ENCODE peak calls at places on chromosome 2, in nine cellular contexts. One of them, this sample, is unnamed.

GRCh38 chr2:36318547-36318946 is 37.0 kb upstream of the CRIM1 start:
- DNase-seq in activated T-cell treated with anti-CD3 and anti-CD28 coated beads, Interleukin-2, amount 50 U/mL, for 48 hours: no peak
- DNase-seq in HEK293T: no peak
- DNase-seq in brain microvascular endothelial cell: no peak
- DNase-seq in spleen: no peak
- DNase-seq in left cardiac atrium: no peak
- DNase-seq in germinal center: no peak
- DNase-seq in fibroblast of pulmonary artery: peak
- DNase-seq in BJ: no peak
- DNase-seq in this sample: no peak

GRCh38 chr2:23711979-23712755 is 214.8 kb downstream of the ATAD2B start:
- DNase-seq in activated T-cell treated with anti-CD3 and anti-CD28 coated beads, Interleukin-2, amount 50 U/mL, for 48 hours: no peak
- DNase-seq in HEK293T: no peak
- DNase-seq in brain microvascular endothelial cell: peak
- DNase-seq in spleen: no peak
- DNase-seq in left cardiac atrium: no peak
- DNase-seq in germinal center: no peak
- DNase-seq in fibroblast of pulmonary artery: peak
- DNase-seq in BJ: peak
- DNase-seq in this sample: peak

GRCh38 chr2:2848621-2849443 is 517.8 kb upstream of the MYT1L start:
- DNase-seq in activated T-cell treated with anti-CD3 and anti-CD28 coated beads, Interleukin-2, amount 50 U/mL, for 48 hours: no peak
- DNase-seq in HEK293T: no peak
- DNase-seq in brain microvascular endothelial cell: no peak
- DNase-seq in spleen: peak
- DNase-seq in left cardiac atrium: no peak
- DNase-seq in germinal center: no peak
- DNase-seq in fibroblast of pulmonary artery: no peak
- DNase-seq in BJ: no peak
- DNase-seq in this sample: no peak

GRCh38 chr2:200270732-200271131 is 35.8 kb upstream of the SPATS2L start:
- DNase-seq in activated T-cell treated with anti-CD3 and anti-CD28 coated beads, Interleukin-2, amount 50 U/mL, for 48 hours: no peak
- DNase-seq in HEK293T: no peak
- DNase-seq in brain microvascular endothelial cell: no peak
- DNase-seq in spleen: no peak
- DNase-seq in left cardiac atrium: no peak
- DNase-seq in germinal center: no peak
- DNase-seq in fibroblast of pulmonary artery: no peak
- DNase-seq in BJ: no peak
- DNase-seq in this sample: no peak

GRCh38 chr2:212173771-212174510 is 364.7 kb downstream of the ERBB4 start:
- DNase-seq in activated T-cell treated with anti-CD3 and anti-CD28 coated beads, Interleukin-2, amount 50 U/mL, for 48 hours: no peak
- DNase-seq in HEK293T: no peak
- DNase-seq in brain microvascular endothelial cell: peak
- DNase-seq in spleen: no peak
- DNase-seq in left cardiac atrium: no peak
- DNase-seq in germinal center: no peak
- DNase-seq in fibroblast of pulmonary artery: no peak
- DNase-seq in BJ: no peak
- DNase-seq in this sample: no peak

GRCh38 chr2:240465765-240466578 is 30.5 kb downstream of the GPC1 start:
- DNase-seq in activated T-cell treated with anti-CD3 and anti-CD28 coated beads, Interleukin-2, amount 50 U/mL, for 48 hours: no peak
- DNase-seq in HEK293T: no peak
- DNase-seq in brain microvascular endothelial cell: no peak
- DNase-seq in spleen: peak
- DNase-seq in left cardiac atrium: peak
- DNase-seq in germinal center: no peak
- DNase-seq in fibroblast of pulmonary artery: no peak
- DNase-seq in BJ: no peak
- DNase-seq in this sample: no peak

GRCh38 chr2:137187258-137187657 is 421.9 kb downstream of the THSD7B start:
- DNase-seq in activated T-cell treated with anti-CD3 and anti-CD28 coated beads, Interleukin-2, amount 50 U/mL, for 48 hours: no peak
- DNase-seq in HEK293T: no peak
- DNase-seq in brain microvascular endothelial cell: no peak
- DNase-seq in spleen: no peak
- DNase-seq in left cardiac atrium: no peak
- DNase-seq in germinal center: no peak
- DNase-seq in fibroblast of pulmonary artery: no peak
- DNase-seq in BJ: no peak
- DNase-seq in this sample: no peak

GRCh38 chr2:197461073-197461472 is 7.7 kb downstream of the COQ10B start:
- DNase-seq in activated T-cell treated with anti-CD3 and anti-CD28 coated beads, Interleukin-2, amount 50 U/mL, for 48 hours: no peak
- DNase-seq in HEK293T: no peak
- DNase-seq in brain microvascular endothelial cell: no peak
- DNase-seq in spleen: no peak
- DNase-seq in left cardiac atrium: no peak
- DNase-seq in germinal center: no peak
- DNase-seq in fibroblast of pulmonary artery: no peak
- DNase-seq in BJ: no peak
- DNase-seq in this sample: peak

GRCh38 chr2:152468832-152469692 is 134.1 kb downstream of the FMNL2 start:
- DNase-seq in activated T-cell treated with anti-CD3 and anti-CD28 coated beads, Interleukin-2, amount 50 U/mL, for 48 hours: no peak
- DNase-seq in HEK293T: no peak
- DNase-seq in brain microvascular endothelial cell: peak
- DNase-seq in spleen: no peak
- DNase-seq in left cardiac atrium: no peak
- DNase-seq in germinal center: no peak
- DNase-seq in fibroblast of pulmonary artery: peak
- DNase-seq in BJ: no peak
- DNase-seq in this sample: peak

GRCh38 chr2:69138793-69139510 is 126.0 kb downstream of the ANTXR1 start:
- DNase-seq in activated T-cell treated with anti-CD3 and anti-CD28 coated beads, Interleukin-2, amount 50 U/mL, for 48 hours: no peak
- DNase-seq in HEK293T: no peak
- DNase-seq in brain microvascular endothelial cell: peak
- DNase-seq in spleen: no peak
- DNase-seq in left cardiac atrium: peak
- DNase-seq in germinal center: no peak
- DNase-seq in fibroblast of pulmonary artery: peak
- DNase-seq in BJ: peak
- DNase-seq in this sample: peak

GRCh38 chr2:105081006-105081701 is 43.3 kb downstream of the MRPS9 start:
- DNase-seq in activated T-cell treated with anti-CD3 and anti-CD28 coated beads, Interleukin-2, amount 50 U/mL, for 48 hours: no peak
- DNase-seq in HEK293T: peak
- DNase-seq in brain microvascular endothelial cell: peak
- DNase-seq in spleen: no peak
- DNase-seq in left cardiac atrium: no peak
- DNase-seq in germinal center: no peak
- DNase-seq in fibroblast of pulmonary artery: peak
- DNase-seq in BJ: no peak
- DNase-seq in this sample: peak

GRCh38 chr2:190180313-190181065 is 118.0 kb upstream of the MSTN start:
- DNase-seq in activated T-cell treated with anti-CD3 and anti-CD28 coated beads, Interleukin-2, amount 50 U/mL, for 48 hours: peak
- DNase-seq in HEK293T: peak
- DNase-seq in brain microvascular endothelial cell: no peak
- DNase-seq in spleen: peak
- DNase-seq in left cardiac atrium: peak
- DNase-seq in germinal center: peak
- DNase-seq in fibroblast of pulmonary artery: no peak
- DNase-seq in BJ: no peak
- DNase-seq in this sample: peak

GRCh38 chr2:215841175-215841816 is 172.1 kb downstream of the MREG start:
- DNase-seq in activated T-cell treated with anti-CD3 and anti-CD28 coated beads, Interleukin-2, amount 50 U/mL, for 48 hours: no peak
- DNase-seq in HEK293T: no peak
- DNase-seq in brain microvascular endothelial cell: no peak
- DNase-seq in spleen: peak
- DNase-seq in left cardiac atrium: no peak
- DNase-seq in germinal center: no peak
- DNase-seq in fibroblast of pulmonary artery: no peak
- DNase-seq in BJ: no peak
- DNase-seq in this sample: no peak

GRCh38 chr2:20609349-20609994 is 41.4 kb downstream of the HS1BP3 start:
- DNase-seq in activated T-cell treated with anti-CD3 and anti-CD28 coated beads, Interleukin-2, amount 50 U/mL, for 48 hours: no peak
- DNase-seq in HEK293T: no peak
- DNase-seq in brain microvascular endothelial cell: peak
- DNase-seq in spleen: no peak
- DNase-seq in left cardiac atrium: peak
- DNase-seq in germinal center: no peak
- DNase-seq in fibroblast of pulmonary artery: peak
- DNase-seq in BJ: no peak
- DNase-seq in this sample: peak

GRCh38 chr2:239476029-239476756 is 75.4 kb upstream of the HDAC4 start:
- DNase-seq in activated T-cell treated with anti-CD3 and anti-CD28 coated beads, Interleukin-2, amount 50 U/mL, for 48 hours: no peak
- DNase-seq in HEK293T: no peak
- DNase-seq in brain microvascular endothelial cell: no peak
- DNase-seq in spleen: peak
- DNase-seq in left cardiac atrium: peak
- DNase-seq in germinal center: no peak
- DNase-seq in fibroblast of pulmonary artery: no peak
- DNase-seq in BJ: no peak
- DNase-seq in this sample: no peak

GRCh38 chr2:39881494-39881893 is 102.4 kb upstream of the THUMPD2 start:
- DNase-seq in activated T-cell treated with anti-CD3 and anti-CD28 coated beads, Interleukin-2, amount 50 U/mL, for 48 hours: no peak
- DNase-seq in HEK293T: no peak
- DNase-seq in brain microvascular endothelial cell: no peak
- DNase-seq in spleen: no peak
- DNase-seq in left cardiac atrium: no peak
- DNase-seq in germinal center: no peak
- DNase-seq in fibroblast of pulmonary artery: no peak
- DNase-seq in BJ: no peak
- DNase-seq in this sample: peak

GRCh38 chr2:8627019-8627691 is 54.7 kb upstream of the ID2 start:
- DNase-seq in activated T-cell treated with anti-CD3 and anti-CD28 coated beads, Interleukin-2, amount 50 U/mL, for 48 hours: no peak
- DNase-seq in HEK293T: no peak
- DNase-seq in brain microvascular endothelial cell: no peak
- DNase-seq in spleen: no peak
- DNase-seq in left cardiac atrium: no peak
- DNase-seq in germinal center: no peak
- DNase-seq in fibroblast of pulmonary artery: no peak
- DNase-seq in BJ: no peak
- DNase-seq in this sample: peak

GRCh38 chr2:109690822-109691541 is 76.8 kb downstream of the SOWAHC start:
- DNase-seq in activated T-cell treated with anti-CD3 and anti-CD28 coated beads, Interleukin-2, amount 50 U/mL, for 48 hours: no peak
- DNase-seq in HEK293T: no peak
- DNase-seq in brain microvascular endothelial cell: no peak
- DNase-seq in spleen: no peak
- DNase-seq in left cardiac atrium: peak
- DNase-seq in germinal center: no peak
- DNase-seq in fibroblast of pulmonary artery: no peak
- DNase-seq in BJ: no peak
- DNase-seq in this sample: peak

GRCh38 chr2:47688561-47688960 is 94.4 kb upstream of the MSH6 start:
- DNase-seq in activated T-cell treated with anti-CD3 and anti-CD28 coated beads, Interleukin-2, amount 50 U/mL, for 48 hours: no peak
- DNase-seq in HEK293T: no peak
- DNase-seq in brain microvascular endothelial cell: peak
- DNase-seq in spleen: no peak
- DNase-seq in left cardiac atrium: no peak
- DNase-seq in germinal center: no peak
- DNase-seq in fibroblast of pulmonary artery: no peak
- DNase-seq in BJ: no peak
- DNase-seq in this sample: no peak

GRCh38 chr2:106172649-106173048 is 21.5 kb downstream of the UXS1 start:
- DNase-seq in activated T-cell treated with anti-CD3 and anti-CD28 coated beads, Interleukin-2, amount 50 U/mL, for 48 hours: no peak
- DNase-seq in HEK293T: no peak
- DNase-seq in brain microvascular endothelial cell: no peak
- DNase-seq in spleen: no peak
- DNase-seq in left cardiac atrium: no peak
- DNase-seq in germinal center: no peak
- DNase-seq in fibroblast of pulmonary artery: no peak
- DNase-seq in BJ: no peak
- DNase-seq in this sample: no peak

GRCh38 chr2:44016282-44016681 is 20.5 kb upstream of the LRPPRC start:
- DNase-seq in activated T-cell treated with anti-CD3 and anti-CD28 coated beads, Interleukin-2, amount 50 U/mL, for 48 hours: peak
- DNase-seq in HEK293T: peak
- DNase-seq in brain microvascular endothelial cell: peak
- DNase-seq in spleen: no peak
- DNase-seq in left cardiac atrium: peak
- DNase-seq in germinal center: no peak
- DNase-seq in fibroblast of pulmonary artery: peak
- DNase-seq in BJ: no peak
- DNase-seq in this sample: peak

GRCh38 chr2:138827426-138828054 is 47.4 kb upstream of the NXPH2 start:
- DNase-seq in activated T-cell treated with anti-CD3 and anti-CD28 coated beads, Interleukin-2, amount 50 U/mL, for 48 hours: no peak
- DNase-seq in HEK293T: peak
- DNase-seq in brain microvascular endothelial cell: peak
- DNase-seq in spleen: no peak
- DNase-seq in left cardiac atrium: no peak
- DNase-seq in germinal center: peak
- DNase-seq in fibroblast of pulmonary artery: peak
- DNase-seq in BJ: peak
- DNase-seq in this sample: peak

GRCh38 chr2:9099341-9099751 is 95.9 kb upstream of the MBOAT2 start:
- DNase-seq in activated T-cell treated with anti-CD3 and anti-CD28 coated beads, Interleukin-2, amount 50 U/mL, for 48 hours: peak
- DNase-seq in HEK293T: no peak
- DNase-seq in brain microvascular endothelial cell: peak
- DNase-seq in spleen: no peak
- DNase-seq in left cardiac atrium: no peak
- DNase-seq in germinal center: peak
- DNase-seq in fibroblast of pulmonary artery: no peak
- DNase-seq in BJ: no peak
- DNase-seq in this sample: peak

GRCh38 chr2:145020694-145021093 is 500.8 kb upstream of the ZEB2 start:
- DNase-seq in activated T-cell treated with anti-CD3 and anti-CD28 coated beads, Interleukin-2, amount 50 U/mL, for 48 hours: no peak
- DNase-seq in HEK293T: no peak
- DNase-seq in brain microvascular endothelial cell: no peak
- DNase-seq in spleen: no peak
- DNase-seq in left cardiac atrium: no peak
- DNase-seq in germinal center: no peak
- DNase-seq in fibroblast of pulmonary artery: peak
- DNase-seq in BJ: no peak
- DNase-seq in this sample: peak

GRCh38 chr2:7837232-7837760 is 844.6 kb upstream of the ID2 start:
- DNase-seq in activated T-cell treated with anti-CD3 and anti-CD28 coated beads, Interleukin-2, amount 50 U/mL, for 48 hours: no peak
- DNase-seq in HEK293T: no peak
- DNase-seq in brain microvascular endothelial cell: no peak
- DNase-seq in spleen: no peak
- DNase-seq in left cardiac atrium: no peak
- DNase-seq in germinal center: no peak
- DNase-seq in fibroblast of pulmonary artery: no peak
- DNase-seq in BJ: no peak
- DNase-seq in this sample: no peak

GRCh38 chr2:36408198-36408703 is 52.7 kb downstream of the CRIM1 start:
- DNase-seq in activated T-cell treated with anti-CD3 and anti-CD28 coated beads, Interleukin-2, amount 50 U/mL, for 48 hours: no peak
- DNase-seq in HEK293T: peak
- DNase-seq in brain microvascular endothelial cell: peak
- DNase-seq in spleen: peak
- DNase-seq in left cardiac atrium: no peak
- DNase-seq in germinal center: no peak
- DNase-seq in fibroblast of pulmonary artery: peak
- DNase-seq in BJ: no peak
- DNase-seq in this sample: peak

GRCh38 chr2:108074945-108075344 is 88.6 kb downstream of the SLC5A7 start:
- DNase-seq in activated T-cell treated with anti-CD3 and anti-CD28 coated beads, Interleukin-2, amount 50 U/mL, for 48 hours: no peak
- DNase-seq in HEK293T: no peak
- DNase-seq in brain microvascular endothelial cell: no peak
- DNase-seq in spleen: no peak
- DNase-seq in left cardiac atrium: no peak
- DNase-seq in germinal center: no peak
- DNase-seq in fibroblast of pulmonary artery: no peak
- DNase-seq in BJ: no peak
- DNase-seq in this sample: no peak

GRCh38 chr2:196376984-196377877 is 205.9 kb upstream of the STK17B start:
- DNase-seq in activated T-cell treated with anti-CD3 and anti-CD28 coated beads, Interleukin-2, amount 50 U/mL, for 48 hours: peak
- DNase-seq in HEK293T: no peak
- DNase-seq in brain microvascular endothelial cell: peak
- DNase-seq in spleen: no peak
- DNase-seq in left cardiac atrium: no peak
- DNase-seq in germinal center: no peak
- DNase-seq in fibroblast of pulmonary artery: peak
- DNase-seq in BJ: peak
- DNase-seq in this sample: peak

GRCh38 chr2:142100139-142100873 is 30.5 kb downstream of the LRP1B start:
- DNase-seq in activated T-cell treated with anti-CD3 and anti-CD28 coated beads, Interleukin-2, amount 50 U/mL, for 48 hours: no peak
- DNase-seq in HEK293T: no peak
- DNase-seq in brain microvascular endothelial cell: no peak
- DNase-seq in spleen: no peak
- DNase-seq in left cardiac atrium: no peak
- DNase-seq in germinal center: no peak
- DNase-seq in fibroblast of pulmonary artery: no peak
- DNase-seq in BJ: no peak
- DNase-seq in this sample: no peak

GRCh38 chr2:241796610-241797138 is 12.3 kb upstream of the NEU4 start:
- DNase-seq in activated T-cell treated with anti-CD3 and anti-CD28 coated beads, Interleukin-2, amount 50 U/mL, for 48 hours: peak
- DNase-seq in HEK293T: no peak
- DNase-seq in brain microvascular endothelial cell: no peak
- DNase-seq in spleen: peak
- DNase-seq in left cardiac atrium: no peak
- DNase-seq in germinal center: no peak
- DNase-seq in fibroblast of pulmonary artery: no peak
- DNase-seq in BJ: no peak
- DNase-seq in this sample: no peak